ENCODE peak calls at places on chromosomes 16 and 17, in six cellular contexts. One of them, this sample, is unnamed.

GRCh38 chr16:71896688-71897368 is 1.5 kb downstream of the IST1 start:
- DNase-seq in HCT116: no peak
- DNase-seq in K562: no peak
- DNase-seq in GM12878: no peak
- DNase-seq in HepG2: no peak
- DNase-seq in H1: no peak
- DNase-seq in this sample: no peak

GRCh38 chr17:80826955-80827645 is 164.5 kb upstream of the CHMP6 start:
- DNase-seq in K562: no peak
- DNase-seq in H1: no peak
- DNase-seq in GM12878: no peak
- DNase-seq in HCT116: no peak
- DNase-seq in HepG2: no peak
- DNase-seq in this sample: peak

GRCh38 chr17:60863892-60864673 is 186.4 kb downstream of the BCAS3 start:
- DNase-seq in K562: no peak
- DNase-seq in HCT116: no peak
- DNase-seq in H1: no peak
- DNase-seq in GM12878: no peak
- DNase-seq in HepG2: no peak
- DNase-seq in this sample: no peak

GRCh38 chr16:83840060-83840617 is 32.4 kb downstream of the HSBP1 start:
- DNase-seq in H1: no peak
- DNase-seq in HCT116: no peak
- DNase-seq in K562: no peak
- DNase-seq in HepG2: no peak
- DNase-seq in GM12878: no peak
- DNase-seq in this sample: no peak

GRCh38 chr17:82101301-82101715 is 3.3 kb upstream of the FASN start:
- DNase-seq in HepG2: no peak
- DNase-seq in GM12878: no peak
- DNase-seq in K562: no peak
- DNase-seq in H1: no peak
- DNase-seq in HCT116: no peak
- DNase-seq in this sample: no peak

GRCh38 chr16:18792836-18793433 is 2.8 kb upstream of the RPS15A start:
- DNase-seq in HCT116: no peak
- DNase-seq in K562: no peak
- DNase-seq in H1: no peak
- DNase-seq in GM12878: no peak
- DNase-seq in HepG2: no peak
- DNase-seq in this sample: peak

GRCh38 chr17:62665599-62665998 is 38.1 kb downstream of the MRC2 start:
- DNase-seq in GM12878: no peak
- DNase-seq in K562: no peak
- DNase-seq in HepG2: no peak
- DNase-seq in HCT116: no peak
- DNase-seq in H1: no peak
- DNase-seq in this sample: no peak

GRCh38 chr17:11797803-11798202 is 199.5 kb downstream of the ZNF18 start:
- DNase-seq in HepG2: no peak
- DNase-seq in K562: peak
- DNase-seq in GM12878: no peak
- DNase-seq in HCT116: no peak
- DNase-seq in H1: no peak
- DNase-seq in this sample: no peak

GRCh38 chr16:17453365-17454122 is 17.2 kb downstream of the XYLT1 start:
- DNase-seq in HepG2: no peak
- DNase-seq in HCT116: no peak
- DNase-seq in GM12878: no peak
- DNase-seq in K562: no peak
- DNase-seq in H1: no peak
- DNase-seq in this sample: no peak

DNA sequence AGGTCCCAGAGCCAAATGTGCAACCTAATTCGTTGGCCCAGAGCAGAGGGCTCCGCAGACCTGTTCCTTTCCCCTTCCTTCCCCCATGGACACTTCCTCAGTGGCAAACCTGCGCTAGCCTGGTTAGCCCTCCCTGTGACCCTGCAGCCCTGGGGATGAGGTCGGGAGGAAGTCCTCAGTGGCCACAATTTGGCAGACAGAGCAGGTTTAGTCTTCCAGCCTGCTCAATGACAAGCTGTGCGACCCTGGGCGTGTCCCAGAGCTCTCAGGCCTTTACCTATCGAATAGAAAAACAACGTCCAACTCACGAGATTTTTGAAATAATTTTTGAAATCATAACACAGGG is 1.3 kb downstream of the HBM start:
- DNase-seq in GM12878: no peak
- DNase-seq in HepG2: no peak
- DNase-seq in H1: no peak
- DNase-seq in HCT116: no peak
- DNase-seq in K562: no peak
- DNase-seq in this sample: no peak
- TF ChIP-seq POLR2A in GM12878: no peak
- TF ChIP-seq POLR2A in HepG2: no peak
- TF ChIP-seq POLR2A in H1: no peak
- TF ChIP-seq POLR2A in HCT116: no peak
- TF ChIP-seq POLR2A in K562: no peak
- TF ChIP-seq POLR2A in this sample: no peak

DNA sequence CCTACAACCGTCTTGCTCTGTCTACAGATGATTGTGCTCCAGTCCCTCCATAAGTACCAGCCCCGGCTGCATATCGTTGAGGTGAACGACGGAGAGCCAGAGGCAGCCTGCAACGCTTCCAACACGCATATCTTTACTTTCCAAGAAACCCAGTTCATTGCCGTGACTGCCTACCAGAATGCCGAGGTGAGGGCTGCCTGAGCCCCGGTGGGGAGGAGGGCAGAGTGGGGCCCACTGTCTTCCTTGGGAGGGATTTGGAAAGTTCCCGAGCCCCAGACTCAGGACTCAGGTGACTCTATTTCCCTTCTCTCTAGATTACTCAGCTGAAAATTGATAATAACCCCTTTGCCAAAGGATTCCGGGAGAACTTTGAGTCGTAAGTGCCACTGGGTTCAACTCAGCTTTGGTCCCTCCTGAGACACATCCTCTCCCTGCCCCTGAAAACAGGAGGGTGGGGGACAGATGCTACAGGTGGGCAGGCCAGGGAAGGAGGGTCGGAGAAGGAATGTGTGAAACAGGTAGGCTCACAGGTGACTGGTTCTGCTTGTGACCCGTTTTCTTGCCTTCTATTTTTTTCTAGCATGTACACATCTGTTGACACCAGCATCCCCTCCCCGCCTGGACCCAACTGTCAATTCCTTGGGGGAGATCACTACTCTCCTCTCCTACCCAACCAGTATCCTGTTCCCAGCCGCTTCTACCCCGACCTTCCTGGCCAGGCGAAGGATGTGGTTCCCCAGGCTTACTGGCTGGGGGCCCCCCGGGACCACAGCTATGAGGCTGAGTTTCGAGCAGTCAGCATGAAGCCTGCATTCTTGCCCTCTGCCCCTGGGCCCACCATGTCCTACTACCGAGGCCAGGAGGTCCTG is 11.4 kb downstream of the TBX21 start:
- DNase-seq in K562: peak
- DNase-seq in HepG2: no peak
- DNase-seq in GM12878: no peak
- DNase-seq in HCT116: no peak
- DNase-seq in H1: no peak
- DNase-seq in this sample: no peak
- TF ChIP-seq EZH2 in K562: no peak
- TF ChIP-seq EZH2 in HepG2: no peak
- TF ChIP-seq EZH2 in GM12878: no peak
- TF ChIP-seq EZH2 in HCT116: no peak
- TF ChIP-seq EZH2 in H1: no peak
- TF ChIP-seq EZH2 in this sample: no peak

DNA sequence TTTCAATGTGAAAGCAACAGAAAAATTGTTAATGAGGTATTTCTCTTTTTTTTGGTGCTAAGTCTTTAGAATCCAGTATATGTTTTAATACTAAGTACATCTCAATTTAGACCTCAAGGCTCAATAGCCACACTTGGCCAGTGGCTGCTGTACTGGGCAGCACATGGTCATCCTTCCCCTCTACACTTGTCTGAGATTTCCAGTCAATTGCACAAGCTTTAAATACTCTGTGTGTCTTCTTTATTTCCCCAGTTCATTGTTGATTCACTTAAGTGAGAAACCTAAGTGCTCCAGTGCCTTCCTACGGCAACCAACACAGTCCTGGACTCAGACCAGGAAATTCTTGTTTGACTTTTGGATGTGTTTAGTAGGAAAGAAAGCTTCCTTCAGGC is 62.2 kb downstream of the TNRC6C start:
- DNase-seq in H1: no peak
- DNase-seq in GM12878: peak
- DNase-seq in HCT116: no peak
- DNase-seq in HepG2: no peak
- DNase-seq in K562: no peak
- DNase-seq in this sample: no peak
- H3K9ac ChIP-seq in H1: no peak
- H3K9ac ChIP-seq in GM12878: no peak
- H3K9ac ChIP-seq in HCT116: no peak
- H3K9ac ChIP-seq in HepG2: no peak
- H3K9ac ChIP-seq in K562: no peak
- H3K9ac ChIP-seq in this sample: no peak

GRCh38 chr17:19502517-19502916 is 31.1 kb upstream of the SLC47A1 start:
- DNase-seq in HCT116: no peak
- DNase-seq in GM12878: no peak
- DNase-seq in H1: no peak
- DNase-seq in HepG2: no peak
- DNase-seq in K562: no peak
- DNase-seq in this sample: no peak

GRCh38 chr17:19510903-19511302 is 22.8 kb upstream of the SLC47A1 start:
- DNase-seq in HCT116: no peak
- DNase-seq in HepG2: no peak
- DNase-seq in GM12878: no peak
- DNase-seq in H1: no peak
- DNase-seq in K562: no peak
- DNase-seq in this sample: no peak

GRCh38 chr17:19508327-19508867 is 25.3 kb upstream of the SLC47A1 start:
- DNase-seq in HCT116: no peak
- DNase-seq in K562: peak
- DNase-seq in H1: no peak
- DNase-seq in GM12878: no peak
- DNase-seq in HepG2: no peak
- DNase-seq in this sample: no peak

GRCh38 chr17:19507673-19508326 is 25.9 kb upstream of the SLC47A1 start:
- DNase-seq in HCT116: peak
- DNase-seq in H1: peak
- DNase-seq in GM12878: peak
- DNase-seq in K562: peak
- DNase-seq in HepG2: peak
- DNase-seq in this sample: peak
- TF ChIP-seq POLR2A in HCT116: no peak
- TF ChIP-seq POLR2A in H1: no peak
- TF ChIP-seq POLR2A in GM12878: no peak
- TF ChIP-seq POLR2A in K562: no peak
- TF ChIP-seq POLR2A in HepG2: no peak
- TF ChIP-seq POLR2A in this sample: no peak

DNA sequence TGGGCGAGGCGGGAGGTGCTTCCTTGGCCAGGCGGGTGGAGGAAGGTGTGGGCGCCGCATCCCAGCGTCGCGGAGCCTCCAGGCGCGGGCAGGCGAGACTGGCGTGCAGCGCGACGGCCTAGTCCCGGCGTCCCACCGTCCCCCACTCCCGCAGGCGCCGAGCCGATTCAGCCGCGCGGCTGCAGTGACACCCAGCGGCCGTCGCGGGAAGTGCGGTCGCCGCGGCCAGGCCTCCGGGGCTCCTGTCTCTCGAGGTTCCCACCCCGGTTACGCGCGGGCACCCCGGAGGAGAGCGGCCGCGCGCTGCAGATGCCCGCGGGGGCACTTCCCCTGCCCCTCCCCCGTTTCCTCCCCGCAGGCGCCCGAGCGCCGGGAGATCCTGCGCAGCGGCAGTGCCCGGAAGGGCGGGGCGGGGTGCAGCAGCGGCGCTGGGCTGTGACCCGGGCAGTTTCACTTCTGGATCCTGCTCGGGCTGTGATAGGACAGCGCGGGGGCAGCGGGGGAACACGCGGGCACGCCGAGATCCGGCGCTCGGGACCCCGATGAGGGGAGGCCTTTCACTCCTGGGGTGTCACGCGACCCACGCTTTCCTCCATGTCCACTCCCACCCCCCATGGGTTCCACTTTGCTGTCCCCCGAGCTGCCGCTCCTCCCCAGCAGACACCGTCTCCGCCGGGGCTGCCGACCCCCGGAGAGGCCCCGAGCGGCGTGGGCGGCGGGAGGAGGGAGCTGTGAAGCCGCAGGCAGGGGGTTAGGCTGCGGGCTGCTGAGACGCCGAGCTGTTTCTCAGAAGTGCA is 16.6 kb downstream of the GRB7 start:
- DNase-seq in H1: no peak
- DNase-seq in K562: peak
- DNase-seq in GM12878: peak
- DNase-seq in HCT116: peak
- DNase-seq in HepG2: peak
- DNase-seq in this sample: peak
- TF ChIP-seq EZH2 in H1: no peak
- TF ChIP-seq EZH2 in K562: no peak
- TF ChIP-seq EZH2 in GM12878: no peak
- TF ChIP-seq EZH2 in HCT116: no peak
- TF ChIP-seq EZH2 in HepG2: no peak
- TF ChIP-seq EZH2 in this sample: no peak

This sample was measured in endothelial cell of umbilical vein.